ENCODE peak calls at places on chromosomes 6 and 20, in nine cellular contexts. Z is cardiac muscle cell, L is GM12864, J is AG10803, B is HFF-Myc, U is lower lobe of right lung, H is WTC11, Y is GM13977, C is breast epithelium. K is an unnamed sample.

GRCh38 chr6:155530219-155530834 is 74.7 kb upstream of the NOX3 start:
- DNase-seq in J (peak), H (no peak), U (no peak), Y (peak), Z (peak), L (peak), C (no peak), B (peak), K (peak)

GRCh38 chr20:49571553-49571835 is 3.6 kb upstream of the PTGIS start:
- DNase-seq in C (no peak), L (no peak), U (no peak), H (no peak), Z (no peak), B (no peak), Y (no peak), J (no peak), K (no peak)

GRCh38 chr6:165456327-165456726 is 146.9 kb upstream of the C6orf118 start:
- DNase-seq in H (no peak), U (no peak), J (no peak), C (no peak), B (no peak), Z (peak), Y (no peak), L (no peak), K (no peak)

GRCh38 chr6:63529498-63529897 is 42.8 kb upstream of the LOC128125822 start:
- DNase-seq in B (no peak), L (no peak), H (no peak), Z (no peak), C (no peak), J (no peak), Y (no peak), U (no peak), K (no peak)

GRCh38 chr20:15491564-15491963 is 1081.7 kb downstream of the KIF16B start:
- DNase-seq in Y (no peak), Z (no peak), C (no peak), B (no peak), J (no peak), H (peak), L (no peak), U (no peak), K (no peak)

GRCh38 chr20:16922834-16923233 is 174.7 kb downstream of the OTOR start:
- DNase-seq in Y (no peak), L (no peak), Z (peak), J (peak), C (no peak), H (no peak), B (peak), U (no peak), K (no peak)

GRCh38 chr6:42337985-42338572 is 113.6 kb downstream of the TRERF1 start:
- DNase-seq in Z (no peak), J (no peak), U (no peak), B (no peak), C (no peak), L (no peak), Y (no peak), H (no peak), K (no peak)

GRCh38 chr6:122736606-122737005 is 42.9 kb upstream of the FABP7 start:
- DNase-seq in H (no peak), Y (no peak), L (no peak), B (no peak), Z (no peak), J (no peak), C (no peak), U (no peak), K (no peak)

GRCh38 chr6:139369068-139369467 is 5.4 kb downstream of the CITED2 start:
- DNase-seq in Z (peak), Y (no peak), H (no peak), C (no peak), J (peak), L (no peak), B (no peak), U (no peak), K (no peak)

GRCh38 chr6:40879169-40879568 is 159.9 kb downstream of the UNC5CL start:
- DNase-seq in C (no peak), B (no peak), Z (no peak), J (no peak), U (no peak), H (no peak), L (no peak), Y (no peak), K (no peak)

GRCh38 chr6:113762611-113763010 is 94.5 kb upstream of the MARCKS start:
- DNase-seq in C (no peak), Y (no peak), U (no peak), J (peak), L (no peak), Z (peak), H (no peak), B (no peak), K (no peak)

GRCh38 chr6:23523771-23524170 is 602.2 kb upstream of the NRSN1 start:
- DNase-seq in Z (no peak), L (no peak), Y (no peak), B (no peak), H (no peak), J (no peak), C (no peak), U (no peak), K (no peak)

GRCh38 chr6:102936959-102937358 is 1543.5 kb downstream of the GRIK2 start:
- DNase-seq in C (no peak), L (no peak), B (no peak), H (no peak), Z (no peak), J (no peak), Y (no peak), U (no peak), K (no peak)

GRCh38 chr6:72579865-72580264 is 42.0 kb upstream of the KCNQ5 start:
- DNase-seq in H (no peak), U (no peak), B (no peak), C (no peak), J (peak), Y (no peak), L (no peak), Z (peak), K (no peak)

GRCh38 chr6:89352329-89353117 is at the start of gene UBE2J1:
- DNase-seq in L (no peak), Z (peak), J (peak), Y (peak), H (peak), U (peak), B (no peak), C (peak), K (peak)

GRCh38 chr6:13711384-13711725 is 280 bp downstream of the RANBP9 start:
- DNase-seq in B (no peak), U (no peak), Y (no peak), C (no peak), J (no peak), L (no peak), Z (no peak), H (no peak), K (no peak)

GRCh38 chr6:114430534-114431124 is 87.8 kb upstream of the HS3ST5 start:
- DNase-seq in Z (no peak), J (no peak), L (no peak), U (no peak), B (no peak), Y (no peak), H (no peak), C (no peak), K (no peak)

GRCh38 chr6:84665392-84665791 is 99.0 kb downstream of the TBX18 start:
- DNase-seq in B (no peak), C (no peak), H (no peak), L (no peak), U (no peak), Z (peak), J (no peak), Y (no peak), K (no peak)

GRCh38 chr6:130129781-130130246 is 92.9 kb downstream of the SAMD3 start:
- DNase-seq in L (no peak), J (peak), H (no peak), C (no peak), Z (no peak), U (no peak), B (no peak), Y (no peak), K (no peak)

GRCh38 chr20:14214046-14214445 is 123.4 kb downstream of the FLRT3 start:
- DNase-seq in J (no peak), Y (no peak), U (no peak), B (no peak), Z (no peak), H (no peak), C (no peak), L (no peak), K (no peak)

GRCh38 chr6:34274129-34274528 is 25.3 kb upstream of the SMIM29 start:
- DNase-seq in U (no peak), J (no peak), B (no peak), L (no peak), H (no peak), C (no peak), Z (no peak), Y (no peak), K (no peak)

GRCh38 chr6:30378290-30378937 is 33.5 kb downstream of the RPP21 start:
- DNase-seq in J (no peak), U (no peak), Z (peak), B (peak), Y (no peak), C (no peak), L (no peak), H (no peak), K (no peak)

GRCh38 chr6:154157082-154157481 is 118.0 kb downstream of the OPRM1 start:
- DNase-seq in J (no peak), Z (no peak), B (no peak), H (no peak), Y (peak), C (no peak), U (no peak), L (peak), K (peak)

GRCh38 chr6:50834929-50835328 is 16.3 kb downstream of the TFAP2B start:
- DNase-seq in Y (no peak), B (no peak), Z (no peak), U (no peak), H (no peak), L (no peak), J (no peak), C (no peak), K (no peak)

GRCh38 chr6:135438907-135439535 is 58.5 kb downstream of the AHI1 start:
- DNase-seq in Y (peak), U (no peak), L (peak), J (no peak), B (peak), Z (peak), C (no peak), H (no peak), K (peak)

GRCh38 chr6:154302111-154302752 is 54.4 kb downstream of the IPCEF1 start:
- DNase-seq in Z (peak), H (no peak), B (peak), L (peak), Y (peak), C (no peak), J (peak), U (no peak), K (peak)

GRCh38 chr6:158411998-158412397 is 99.7 kb downstream of the TULP4 start:
- DNase-seq in C (no peak), Z (no peak), H (no peak), U (no peak), B (no peak), L (no peak), Y (no peak), J (no peak), K (no peak)

GRCh38 chr20:52062452-52063209 is 128.9 kb downstream of the ZFP64 start:
- DNase-seq in L (no peak), J (no peak), H (no peak), Z (no peak), B (no peak), C (no peak), U (no peak), Y (no peak), K (no peak)

GRCh38 chr6:142377112-142377848 is 75.5 kb downstream of the ADGRG6 start:
- DNase-seq in Y (no peak), L (no peak), Z (peak), H (peak), J (no peak), U (no peak), B (no peak), C (no peak), K (no peak)

GRCh38 chr20:16098890-16099639 is 474.2 kb downstream of the KIF16B start:
- DNase-seq in U (no peak), H (no peak), Z (no peak), Y (no peak), C (no peak), B (no peak), L (no peak), J (no peak), K (no peak)

GRCh38 chr20:57388953-57389694 is 2.1 kb upstream of the RBM38 start:
- DNase-seq in L (no peak), Z (peak), B (no peak), J (peak), Y (peak), C (no peak), U (peak), H (peak), K (peak)

GRCh38 chr20:59412896-59413295 is 112.5 kb downstream of the EDN3 start:
- DNase-seq in Y (no peak), Z (no peak), H (peak), U (no peak), C (no peak), L (no peak), J (no peak), B (no peak), K (no peak)

GRCh38 chr20:49515588-49515987 is 33.1 kb upstream of the KCNB1 start:
- DNase-seq in U (no peak), H (no peak), B (no peak), L (no peak), Z (no peak), Y (no peak), J (no peak), C (no peak), K (no peak)

GRCh38 chr6:52815167-52816092 is 11.8 kb upstream of the GSTA1 start:
- DNase-seq in L (peak), C (peak), Y (peak), U (no peak), H (peak), Z (peak), J (peak), B (peak), K (peak)

DNA sequence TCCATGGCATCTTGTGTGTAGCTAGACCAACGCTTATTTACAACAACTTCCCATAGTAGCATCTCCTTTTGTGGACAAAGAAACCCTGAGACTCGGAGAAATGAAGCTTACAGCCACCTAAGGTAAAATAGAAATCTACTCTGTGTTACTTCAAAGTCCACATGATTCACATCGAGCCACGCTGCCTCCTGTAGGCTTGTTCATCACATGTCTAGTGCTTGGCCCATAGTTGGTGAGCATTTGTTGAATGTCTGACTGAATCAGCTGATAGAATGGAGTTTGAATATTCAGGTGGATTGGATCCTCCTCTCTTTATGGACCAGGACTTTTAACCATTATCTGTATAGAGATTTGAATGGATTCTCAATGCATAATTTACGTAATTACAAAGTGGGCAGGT is 130.7 kb downstream of the CCDC170 start:
- DNase-seq in Y (no peak), J (no peak), B (no peak), Z (no peak), U (no peak), C (no peak), L (no peak), H (no peak), K (no peak)
- TF ChIP-seq CTCF in Y (no peak), J (no peak), B (no peak), Z (no peak), U (no peak), C (no peak), L (no peak), H (no peak), K (no peak)

GRCh38 chr6:160070831-160071230 is 50.8 kb upstream of the SLC22A1 start:
- DNase-seq in U (no peak), Z (no peak), Y (no peak), B (no peak), L (no peak), H (no peak), C (no peak), J (no peak), K (no peak)

GRCh38 chr6:160070427-160070826 is 51.2 kb upstream of the SLC22A1 start:
- DNase-seq in Y (no peak), U (no peak), Z (no peak), L (no peak), C (no peak), B (no peak), J (no peak), H (no peak), K (no peak)

GRCh38 chr6:160069050-160069454 is 52.6 kb upstream of the SLC22A1 start:
- DNase-seq in J (no peak), H (no peak), C (no peak), Z (no peak), Y (peak), U (no peak), L (peak), B (no peak), K (peak)

GRCh38 chr6:160068346-160068745 is 53.3 kb upstream of the SLC22A1 start:
- DNase-seq in C (no peak), Z (no peak), U (no peak), J (no peak), B (no peak), L (no peak), H (no peak), Y (no peak), K (no peak)

GRCh38 chr6:160069459-160069858 is 52.2 kb upstream of the SLC22A1 start:
- DNase-seq in B (no peak), L (no peak), H (no peak), Y (no peak), C (no peak), J (no peak), Z (no peak), U (no peak), K (no peak)
- TF ChIP-seq CTCF in B (no peak), L (no peak), H (no peak), Y (no peak), C (no peak), J (no peak), Z (no peak), U (no peak), K (no peak)

GRCh38 chr6:37741757-37742400 is 44.2 kb upstream of the MDGA1 start:
- DNase-seq in U (no peak), L (no peak), Z (peak), J (peak), C (no peak), H (peak), B (no peak), Y (no peak), K (no peak)
- TF ChIP-seq CTCF in U (peak), L (no peak), Z (peak), J (peak), C (no peak), H (peak), B (peak), Y (peak), K (peak)

GRCh38 chr6:166784691-166785090 is 157.6 kb upstream of the RPS6KA2 start:
- DNase-seq in Z (no peak), H (no peak), Y (no peak), L (no peak), B (no peak), J (no peak), C (no peak), U (no peak), K (no peak)

GRCh38 chr6:166782541-166782940 is 155.5 kb upstream of the RPS6KA2 start:
- DNase-seq in H (no peak), B (no peak), L (no peak), C (no peak), J (no peak), U (no peak), Z (no peak), Y (no peak), K (no peak)

GRCh38 chr6:166785131-166785530 is 158.1 kb upstream of the RPS6KA2 start:
- DNase-seq in U (no peak), Z (no peak), L (no peak), Y (no peak), C (no peak), H (no peak), B (no peak), J (no peak), K (no peak)

GRCh38 chr6:166781331-166781730 is 154.3 kb upstream of the RPS6KA2 start:
- DNase-seq in C (no peak), H (no peak), Z (no peak), J (no peak), B (no peak), Y (no peak), U (no peak), L (no peak), K (no peak)

GRCh38 chr6:166786704-166787293 is 159.7 kb upstream of the RPS6KA2 start:
- DNase-seq in H (no peak), C (no peak), U (no peak), Z (peak), L (peak), Y (peak), J (peak), B (peak), K (peak)
- TF ChIP-seq CTCF in H (peak), C (peak), U (peak), Z (peak), L (peak), Y (peak), J (peak), B (peak), K (peak)

GRCh38 chr20:50794181-50794845 is 548 bp upstream of the BCAS4 start:
- DNase-seq in B (no peak), H (peak), Z (no peak), U (peak), C (no peak), J (no peak), Y (no peak), L (no peak), K (no peak)

GRCh38 chr20:50789968-50790650 is 4.8 kb upstream of the BCAS4 start:
- DNase-seq in B (no peak), Z (no peak), H (no peak), U (peak), L (no peak), Y (no peak), J (no peak), C (no peak), K (no peak)

GRCh38 chr20:50794846-50795634 is at the start of gene BCAS4:
- DNase-seq in B (no peak), Z (peak), J (peak), C (peak), Y (peak), L (no peak), H (peak), U (peak), K (peak)

GRCh38 chr20:50790651-50791277 is 4.1 kb upstream of the BCAS4 start:
- DNase-seq in C (peak), H (peak), B (peak), Y (peak), U (peak), Z (peak), L (no peak), J (peak), K (peak)

GRCh38 chr20:50792708-50793574 is 1.9 kb upstream of the BCAS4 start:
- DNase-seq in J (no peak), C (no peak), Y (no peak), H (no peak), Z (no peak), B (no peak), L (no peak), U (no peak), K (no peak)
- TF ChIP-seq CTCF in J (no peak), C (no peak), Y (no peak), H (no peak), Z (no peak), B (no peak), L (no peak), U (no peak), K (no peak)

DNA sequence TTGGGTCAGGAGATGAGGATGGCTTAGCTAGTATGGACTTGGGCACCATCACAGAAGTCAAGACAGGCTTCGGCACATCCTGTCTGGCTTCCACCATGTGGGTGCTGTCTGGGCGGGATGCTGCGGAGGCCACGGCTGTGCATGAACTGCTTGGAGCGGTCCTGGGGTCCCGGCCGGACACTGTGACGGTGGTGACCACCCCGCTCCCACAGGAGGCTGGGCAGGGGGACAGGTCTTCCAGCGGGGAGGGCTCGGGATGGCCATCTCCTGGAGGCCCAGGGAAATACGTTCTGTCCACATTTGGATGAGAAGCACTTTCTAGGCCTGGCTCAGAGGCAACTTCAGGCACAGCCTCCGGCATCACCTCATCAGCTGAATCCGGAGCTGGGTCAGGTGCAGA is 32.1 kb upstream of the TCFL5 start:
- DNase-seq in Z (no peak), Y (no peak), J (no peak), C (no peak), B (no peak), U (peak), L (no peak), H (no peak), K (no peak)
- TF ChIP-seq CTCF in Z (peak), Y (peak), J (peak), C (no peak), B (no peak), U (no peak), L (no peak), H (no peak), K (no peak)

GRCh38 chr6:7087066-7087465 is 20.7 kb upstream of the RREB1 start:
- DNase-seq in C (no peak), U (no peak), B (no peak), Y (no peak), Z (peak), H (no peak), J (peak), L (no peak), K (no peak)
- TF ChIP-seq CTCF in C (no peak), U (peak), B (no peak), Y (peak), Z (peak), H (no peak), J (peak), L (peak), K (no peak)

DNA sequence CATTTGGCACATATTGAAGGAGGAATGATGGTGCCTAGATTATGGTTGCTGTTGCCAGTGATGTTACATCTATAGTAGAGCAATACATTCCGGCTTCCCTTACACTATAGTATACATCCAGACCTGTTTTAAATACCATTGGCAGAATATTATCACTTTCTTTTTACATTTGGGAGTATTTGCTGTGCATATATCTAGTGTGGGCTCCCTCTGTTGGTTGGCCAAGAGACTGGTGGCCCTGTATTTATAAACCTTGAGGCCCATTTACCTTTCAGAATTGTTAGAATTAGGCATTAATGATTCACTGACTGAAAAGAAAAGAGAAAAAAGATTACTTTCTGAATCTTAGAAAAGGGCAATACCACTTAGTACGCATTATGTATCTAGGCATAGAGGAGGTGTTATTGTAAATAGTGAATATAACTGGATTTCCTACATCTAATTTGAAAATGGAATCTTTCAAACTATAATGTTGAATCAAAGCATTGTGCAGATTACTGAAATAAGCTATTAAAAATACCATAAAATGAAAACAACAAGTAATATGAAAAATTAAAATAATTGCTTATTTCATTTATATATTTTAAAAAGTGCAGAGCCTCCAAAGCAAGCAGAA is 628.8 kb upstream of the MAN1A1 start:
- DNase-seq in Y (peak), Z (peak), H (no peak), U (no peak), J (peak), B (no peak), L (no peak), C (no peak), K (peak)
- TF ChIP-seq CTCF in Y (peak), Z (peak), H (peak), U (peak), J (peak), B (peak), L (peak), C (no peak), K (peak)

K was measured in GM20000.